ENCODE peak calls at places on chromosomes 6 and 20, in seven cellular contexts. O is K562, D is HCT116, E is transverse colon, Q is ovary, U is body of pancreas, H is spleen. M is an unnamed sample.

GRCh38 chr6:159692303-159693127 is 526 bp downstream of the SOD2 start:
- DNase-seq in H (peak), U (peak), Q (peak), D (no peak), O (no peak), E (peak), M (peak)

GRCh38 chr6:142850653-142851434 is 94.1 kb downstream of the HIVEP2 start:
- DNase-seq in Q (no peak), U (no peak), H (no peak), E (no peak), D (no peak), O (no peak), M (no peak)

GRCh38 chr6:147127587-147127986 is 76.6 kb upstream of the STXBP5 start:
- DNase-seq in O (no peak), H (no peak), Q (no peak), D (no peak), E (no peak), U (no peak), M (no peak)

GRCh38 chr6:112663705-112664104 is 316.6 kb downstream of the RFPL4B start:
- DNase-seq in H (no peak), E (no peak), Q (no peak), O (no peak), D (no peak), U (no peak), M (no peak)

GRCh38 chr6:116229287-116229913 is 24.5 kb downstream of the TSPYL4 start:
- DNase-seq in H (no peak), O (peak), Q (peak), E (peak), D (peak), U (peak), M (peak)

GRCh38 chr20:51562334-51563140 is 20.0 kb upstream of the NFATC2 start:
- DNase-seq in D (peak), E (peak), O (peak), H (peak), U (peak), Q (peak), M (peak)

GRCh38 chr20:4999788-5000187 is 1.5 kb downstream of the SLC23A2 start:
- DNase-seq in U (no peak), H (no peak), D (no peak), Q (no peak), O (no peak), E (no peak), M (no peak)

GRCh38 chr20:1835126-1835525 is 60.1 kb upstream of the SIRPA start:
- DNase-seq in Q (no peak), E (no peak), O (no peak), H (no peak), U (no peak), D (no peak), M (no peak)

DNA sequence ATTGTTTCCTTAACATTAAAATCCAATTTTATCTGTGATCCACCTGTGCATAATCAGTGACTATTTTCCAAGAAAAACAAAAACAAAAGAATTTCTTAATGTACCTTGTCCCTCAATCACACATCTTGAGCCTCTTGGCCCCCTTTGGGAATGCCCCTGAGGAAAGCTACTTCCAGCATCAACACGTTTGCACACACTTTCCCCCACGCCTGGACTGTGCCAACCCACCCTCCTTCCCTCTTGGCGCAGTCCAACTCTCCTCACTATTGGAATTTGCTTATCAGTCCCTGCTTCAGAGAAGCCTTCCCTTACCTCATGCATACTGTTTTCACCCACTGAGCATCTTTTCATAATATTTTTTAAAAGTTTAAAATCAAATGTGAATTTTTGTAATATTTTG is 389.4 kb upstream of the NRSN1 start:
- DNase-seq in O (no peak), Q (no peak), U (no peak), E (no peak), D (no peak), H (no peak), M (no peak)
- TF ChIP-seq POLR2A in O (no peak), Q (no peak), U (no peak), E (no peak), D (no peak), H (no peak), M (no peak)

DNA sequence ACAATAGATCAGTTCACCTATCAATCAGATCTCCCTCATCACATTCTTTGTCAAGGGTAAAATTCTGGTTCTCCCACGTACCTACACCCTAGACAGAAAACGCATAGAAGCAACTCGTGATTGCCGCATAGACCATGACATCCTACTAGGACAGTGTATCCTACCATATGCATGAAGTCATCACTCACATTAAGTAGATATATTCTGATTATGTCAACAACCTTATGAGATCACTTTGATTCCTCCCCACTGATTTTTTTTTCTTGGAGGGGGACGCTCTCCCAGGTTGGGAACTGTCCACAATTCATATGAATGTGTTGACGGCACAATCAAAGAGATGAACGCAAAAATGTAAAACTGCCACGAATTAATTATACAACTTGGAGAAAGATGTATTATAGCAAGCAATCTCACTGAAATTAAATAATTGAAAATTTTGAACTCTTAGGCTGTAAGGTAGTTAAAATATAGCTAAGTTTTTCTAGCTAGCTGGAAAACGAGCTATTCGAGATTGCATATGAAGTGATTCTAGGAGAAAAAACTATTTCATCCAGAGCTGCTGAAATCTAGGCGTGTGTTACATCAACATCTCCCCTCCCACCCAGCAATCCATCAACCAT is 82.5 kb upstream of the CCDC28A start:
- DNase-seq in U (no peak), H (no peak), E (no peak), O (no peak), Q (no peak), D (no peak), M (no peak)
- H3K4me3 ChIP-seq in U (no peak), H (no peak), E (peak), O (no peak), Q (no peak), D (peak), M (no peak)

GRCh38 chr20:10658051-10658823 is 15.6 kb downstream of the JAG1 start:
- DNase-seq in E (no peak), U (peak), O (no peak), D (no peak), Q (no peak), H (no peak), M (no peak)
- H3K27ac ChIP-seq in E (peak), U (peak), O (no peak), D (no peak), Q (no peak), H (no peak), M (no peak)

GRCh38 chr6:126446187-126446696 is 106.3 kb downstream of the CENPW start:
- DNase-seq in O (no peak), D (no peak), E (no peak), H (no peak), Q (no peak), U (no peak), M (no peak)
- TF ChIP-seq POLR2A in O (no peak), D (no peak), E (no peak), H (no peak), Q (no peak), U (no peak), M (no peak)

DNA sequence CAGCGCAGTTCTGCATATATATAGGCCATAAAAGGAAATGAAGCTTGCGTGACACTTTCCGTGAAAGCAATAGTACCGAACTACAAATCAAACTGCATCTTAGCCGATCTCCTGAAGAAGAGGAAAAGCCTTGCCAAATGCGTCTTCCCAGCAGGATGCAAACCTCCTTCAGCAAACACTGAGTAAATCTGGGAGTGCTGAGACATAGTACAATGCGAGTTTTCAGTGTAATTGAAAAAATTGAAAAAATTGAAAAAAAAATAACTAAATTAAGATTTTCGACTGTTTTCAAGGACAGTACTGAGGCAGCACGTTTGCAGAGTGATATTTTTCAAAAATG is 13.4 kb downstream of the RPP21 start:
- DNase-seq in U (no peak), H (no peak), D (no peak), E (no peak), O (no peak), Q (no peak), M (no peak)
- H3K4me3 ChIP-seq in U (no peak), H (no peak), D (no peak), E (no peak), O (no peak), Q (peak), M (no peak)

GRCh38 chr6:125957845-125958244 is 1.3 kb downstream of the HINT3 start:
- DNase-seq in Q (no peak), U (peak), D (no peak), O (peak), H (no peak), E (peak), M (no peak)
- H3K27ac ChIP-seq in Q (no peak), U (peak), D (no peak), O (peak), H (peak), E (peak), M (peak)

DNA sequence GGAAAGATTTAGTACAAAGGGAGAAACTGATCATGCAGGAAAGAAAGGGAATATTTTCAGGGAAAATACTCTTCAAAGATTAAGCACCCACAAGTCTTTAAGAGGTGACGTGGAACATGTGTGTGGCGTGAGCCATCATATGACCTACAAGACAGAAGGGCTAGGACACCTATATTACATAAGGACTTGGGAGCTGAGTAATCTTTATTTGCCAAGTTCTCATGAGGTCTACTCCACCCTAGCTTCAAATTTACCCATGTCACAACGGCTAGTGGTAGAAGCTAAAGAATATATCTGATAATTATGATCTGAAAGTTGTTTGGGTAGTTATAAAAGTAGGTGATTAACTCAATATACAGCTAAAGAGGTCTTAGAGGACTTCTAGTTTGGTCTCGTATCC is 167.8 kb downstream of the GJA10 start:
- DNase-seq in H (no peak), O (no peak), D (no peak), Q (no peak), U (no peak), E (no peak), M (no peak)
- TF ChIP-seq POLR2A in H (no peak), O (no peak), D (no peak), Q (no peak), U (no peak), E (no peak), M (no peak)

GRCh38 chr20:13221313-13221672 is 219 bp downstream of the ISM1 start:
- DNase-seq in U (no peak), H (no peak), O (no peak), D (no peak), E (no peak), Q (no peak), M (no peak)

GRCh38 chr20:13220857-13221297 is at the start of gene ISM1:
- DNase-seq in Q (no peak), H (peak), O (no peak), E (no peak), U (peak), D (no peak), M (peak)

GRCh38 chr20:13221673-13222318 is 722 bp downstream of the ISM1 start:
- DNase-seq in H (peak), Q (no peak), E (peak), U (peak), O (no peak), D (peak), M (peak)

GRCh38 chr20:13220194-13220856 is 749 bp upstream of the ISM1 start:
- DNase-seq in O (no peak), U (peak), H (peak), Q (no peak), D (no peak), E (peak), M (peak)

DNA sequence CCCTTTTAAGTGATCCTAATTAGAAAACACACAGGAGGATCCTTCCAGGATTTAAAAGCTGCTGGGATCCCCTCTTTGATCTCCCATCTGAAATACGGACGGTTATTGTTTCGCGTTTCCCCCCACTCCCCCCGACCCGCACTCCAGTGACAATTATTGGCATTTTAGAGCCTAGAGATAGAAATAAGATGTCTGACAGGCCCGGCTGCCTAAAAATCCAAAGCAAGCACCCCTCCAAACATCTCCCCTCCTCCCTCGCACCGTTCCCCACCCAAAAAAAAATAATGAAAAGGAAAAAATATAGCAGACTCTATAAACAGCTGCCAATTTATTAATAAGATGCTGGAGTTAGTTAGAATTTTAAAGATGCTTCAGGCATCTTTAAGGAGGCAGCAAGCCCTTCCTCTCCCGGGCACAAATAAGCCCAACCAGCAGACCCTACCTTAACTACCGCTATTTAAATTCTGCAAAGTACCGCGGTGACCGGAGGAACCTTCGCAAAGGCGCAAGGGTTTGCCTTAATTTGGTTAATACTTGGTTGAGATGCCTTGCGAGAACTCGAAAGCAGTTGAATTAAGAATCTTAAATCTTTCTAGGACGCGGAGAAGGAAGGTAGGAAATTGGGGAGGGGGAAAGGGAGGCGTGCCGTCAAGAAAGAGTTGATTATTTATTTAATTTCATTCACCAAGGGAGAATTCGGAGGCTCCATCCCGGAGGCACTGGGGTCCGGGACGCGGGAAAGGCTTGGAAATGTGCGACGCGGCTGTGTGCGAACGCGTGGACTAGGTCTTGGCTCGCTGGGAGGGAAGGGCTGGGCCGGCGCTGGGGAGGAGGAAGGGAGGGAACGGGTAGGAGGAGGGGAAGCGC is 1.5 kb upstream of the ISM1 start:
- DNase-seq in Q (no peak), U (no peak), O (no peak), H (no peak), E (no peak), D (no peak), M (no peak)
- H3K4me3 ChIP-seq in Q (peak), U (no peak), O (no peak), H (peak), E (peak), D (no peak), M (no peak)

DNA sequence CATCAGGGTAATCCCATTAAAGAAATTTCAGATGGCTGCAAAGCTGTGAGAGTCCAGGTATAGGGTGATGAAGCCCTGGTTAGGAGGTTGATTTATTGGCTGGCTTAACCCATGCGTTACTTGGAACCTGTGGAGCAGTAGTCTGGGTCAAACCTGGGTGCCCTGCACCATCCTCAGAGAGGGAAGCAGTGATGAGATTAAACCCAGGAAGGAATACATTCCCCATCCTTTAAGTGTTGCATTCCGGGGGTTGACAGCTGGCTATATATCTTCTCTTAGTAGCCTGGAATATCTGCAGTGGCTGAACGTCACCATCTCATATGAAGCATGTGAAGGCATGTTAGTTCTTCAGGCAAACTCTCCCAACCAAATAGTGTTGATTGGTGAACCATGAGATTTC is 44.9 kb upstream of the JAG1 start:
- DNase-seq in U (no peak), D (no peak), E (no peak), Q (no peak), H (no peak), O (no peak), M (no peak)
- H3K27ac ChIP-seq in U (no peak), D (no peak), E (peak), Q (no peak), H (no peak), O (no peak), M (no peak)

GRCh38 chr20:32205502-32206382 is 1.8 kb downstream of the PLAGL2 start:
- DNase-seq in Q (no peak), H (no peak), O (no peak), U (no peak), E (no peak), D (no peak), M (no peak)
- TF ChIP-seq POLR2A in Q (no peak), H (no peak), O (no peak), U (no peak), E (no peak), D (no peak), M (no peak)